ENCODE peak calls at places on chromosomes 12 and 14, in four cellular contexts. E is WTC11, V is IMR-90, U is nephron progenitor cell. D is an unnamed sample.

GRCh38 chr12:19739195-19739776 is 300.0 kb downstream of the AEBP2 start:
- DNase-seq in E (no peak), V (peak), U (peak), D (no peak)

GRCh38 chr12:13383379-13383778 is 186.9 kb downstream of the EMP1 start:
- DNase-seq in E (no peak), U (no peak), V (no peak), D (no peak)

GRCh38 chr12:107748472-107748871 is 12.5 kb downstream of the PRDM4 start:
- DNase-seq in E (no peak), V (peak), U (no peak), D (no peak)

GRCh38 chr12:96889273-96889933 is 17.7 kb upstream of the NEDD1 start:
- DNase-seq in U (no peak), V (peak), E (no peak), D (no peak)

GRCh38 chr12:41983394-41983793 is 161.3 kb downstream of the GXYLT1 start:
- DNase-seq in E (no peak), U (no peak), V (no peak), D (no peak)

GRCh38 chr12:96190403-96191170 is 3.6 kb upstream of the ELK3 start:
- DNase-seq in V (peak), U (peak), E (no peak), D (no peak)

GRCh38 chr12:11798856-11799530 is 149.5 kb downstream of the ETV6 start:
- DNase-seq in V (peak), U (no peak), E (no peak), D (no peak)

GRCh38 chr12:89678225-89678624 is 30.4 kb downstream of the ATP2B1 start:
- DNase-seq in U (no peak), E (no peak), V (no peak), D (no peak)

GRCh38 chr12:50639721-50640120 is 124.2 kb upstream of the ATF1 start:
- DNase-seq in V (no peak), U (no peak), E (no peak), D (no peak)

GRCh38 chr12:86389949-86390348 is 133.8 kb upstream of the MGAT4C start:
- DNase-seq in E (no peak), V (peak), U (no peak), D (no peak)

GRCh38 chr14:80206351-80206750 is 5.0 kb downstream of the DIO2 start:
- DNase-seq in E (no peak), V (no peak), U (no peak), D (no peak)

GRCh38 chr12:109792992-109793391 is 40.2 kb downstream of the TRPV4 start:
- DNase-seq in V (no peak), E (no peak), U (no peak), D (no peak)
- TF ChIP-seq CTCF in V (no peak), E (no peak), U (no peak), D (no peak)

GRCh38 chr12:32000373-32001005 is 41.3 kb downstream of the RESF1 start:
- DNase-seq in E (no peak), V (no peak), U (no peak), D (no peak)

GRCh38 chr12:32002848-32003493 is 43.8 kb downstream of the RESF1 start:
- DNase-seq in V (no peak), U (no peak), E (no peak), D (no peak)

GRCh38 chr12:32003654-32004053 is 44.4 kb downstream of the RESF1 start:
- DNase-seq in V (no peak), E (no peak), U (no peak), D (no peak)

GRCh38 chr12:32010631-32011030 is 51.4 kb downstream of the RESF1 start:
- DNase-seq in V (no peak), U (no peak), E (no peak), D (no peak)

GRCh38 chr12:32005496-32006125 is 46.4 kb downstream of the RESF1 start:
- DNase-seq in E (no peak), U (no peak), V (no peak), D (no peak)
- TF ChIP-seq CTCF in E (no peak), U (no peak), V (no peak), D (no peak)

GRCh38 chr14:69289811-69290520 is 30.0 kb downstream of the GALNT16 start:
- DNase-seq in V (no peak), U (no peak), E (no peak), D (no peak)

GRCh38 chr14:69288956-69289705 is 29.2 kb downstream of the GALNT16 start:
- DNase-seq in U (no peak), V (no peak), E (no peak), D (no peak)

GRCh38 chr14:69287096-69287991 is 27.4 kb downstream of the GALNT16 start:
- DNase-seq in U (no peak), V (no peak), E (no peak), D (no peak)

GRCh38 chr14:69285661-69286255 is 25.8 kb downstream of the GALNT16 start:
- DNase-seq in E (no peak), U (no peak), V (no peak), D (no peak)

GRCh38 chr14:69288001-69288771 is 28.2 kb downstream of the GALNT16 start:
- DNase-seq in E (no peak), U (peak), V (peak), D (no peak)
- TF ChIP-seq CTCF in E (no peak), U (peak), V (peak), D (peak)

GRCh38 chr12:117045998-117046374 is 53.2 kb downstream of the TESC start:
- DNase-seq in E (peak), U (peak), V (no peak), D (no peak)
- TF ChIP-seq CTCF in E (no peak), U (peak), V (no peak), D (no peak)

GRCh38 chr14:95647926-95648325 is 38.3 kb upstream of the TCL1B start:
- DNase-seq in E (no peak), V (no peak), U (no peak), D (no peak)

GRCh38 chr14:95652690-95653089 is 33.5 kb upstream of the TCL1B start:
- DNase-seq in V (no peak), E (no peak), U (no peak), D (no peak)

GRCh38 chr14:95652171-95652570 is 34.1 kb upstream of the TCL1B start:
- DNase-seq in E (no peak), V (no peak), U (no peak), D (no peak)

GRCh38 chr14:95651028-95651427 is 35.2 kb upstream of the TCL1B start:
- DNase-seq in E (no peak), U (no peak), V (no peak), D (no peak)

GRCh38 chr14:95649230-95649629 is 37.0 kb upstream of the TCL1B start:
- DNase-seq in V (no peak), E (no peak), U (no peak), D (no peak)
- TF ChIP-seq CTCF in V (no peak), E (no peak), U (no peak), D (no peak)

GRCh38 chr12:48972213-48973021 is 882 bp upstream of the WNT10B start:
- DNase-seq in E (no peak), U (no peak), V (peak), D (no peak)
- TF ChIP-seq CTCF in E (no peak), U (no peak), V (peak), D (no peak)

DNA sequence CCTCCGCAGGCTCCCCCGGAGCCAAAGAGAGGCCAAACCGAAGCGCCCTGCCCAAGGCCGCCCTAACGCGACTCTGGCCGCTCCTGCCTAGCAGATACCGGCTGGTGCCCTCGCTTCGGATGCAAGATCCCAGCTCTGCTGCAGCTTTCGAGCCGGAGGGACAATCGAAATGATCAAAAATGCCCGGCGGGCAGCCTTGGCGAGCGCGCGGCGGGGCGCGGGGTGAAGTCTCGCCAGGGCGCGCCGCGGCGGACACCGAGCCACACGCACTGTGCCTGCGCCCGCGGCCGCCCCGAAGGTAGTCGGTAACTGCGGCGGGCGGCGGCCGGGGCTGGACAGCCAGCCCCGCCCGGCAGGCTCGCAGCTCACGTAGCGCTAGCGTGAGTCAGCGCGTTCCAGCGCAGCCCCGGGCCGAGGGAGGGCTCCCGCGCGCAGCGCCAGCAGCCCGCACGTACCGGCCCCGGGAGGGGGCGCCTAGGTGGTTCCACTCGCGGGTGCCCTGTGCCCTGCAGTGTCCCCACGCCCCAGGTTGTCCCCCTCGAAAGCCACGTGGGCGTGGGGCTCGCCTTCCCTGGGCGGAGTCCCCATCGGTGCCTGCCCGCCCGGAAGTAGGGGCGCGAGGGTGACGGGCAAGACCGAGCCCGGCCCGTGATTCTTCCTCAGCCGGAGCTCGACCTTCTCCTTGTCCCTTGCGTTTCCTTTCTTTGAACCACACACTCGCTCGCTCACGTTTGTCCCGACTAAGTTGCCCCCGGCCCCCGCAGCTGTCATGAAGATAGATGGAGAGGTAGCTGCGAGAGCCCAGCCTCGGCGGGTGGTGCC is 109.3 kb upstream of the EGLN3 start:
- DNase-seq in U (peak), E (peak), V (peak), D (peak)
- TF ChIP-seq CTCF in U (no peak), E (no peak), V (peak), D (peak)

GRCh38 chr12:8907513-8907912 is 6.8 kb upstream of the PHC1 start:
- DNase-seq in U (no peak), V (no peak), E (no peak), D (no peak)
- TF ChIP-seq CTCF in U (no peak), V (no peak), E (no peak), D (no peak)

GRCh38 chr12:6932766-6933165 is 5.0 kb downstream of the ATN1 start:
- DNase-seq in E (no peak), U (no peak), V (no peak), D (no peak)

GRCh38 chr12:6936378-6936638 is 7.3 kb upstream of the RNU7-1 start:
- DNase-seq in E (no peak), V (no peak), U (no peak), D (no peak)

GRCh38 chr12:6935221-6935550 is 7.4 kb downstream of the ATN1 start:
- DNase-seq in U (no peak), V (no peak), E (no peak), D (no peak)

GRCh38 chr12:6935551-6936377 is 7.9 kb upstream of the RNU7-1 start:
- DNase-seq in E (no peak), V (no peak), U (no peak), D (no peak)

GRCh38 chr12:6934110-6934509 is 6.4 kb downstream of the ATN1 start:
- DNase-seq in E (no peak), V (peak), U (no peak), D (no peak)
- TF ChIP-seq CTCF in E (no peak), V (no peak), U (no peak), D (no peak)

D was measured in CD14-positive monocyte.